ENCODE peak calls at places on chromosome X, in seven cellular contexts. C is GM12878, K is transverse colon, D is spleen, W is vagina, H is lower leg skin, G is uterus. F is an unnamed sample.

GRCh38 chrX:65601530-65602281 is 65.7 kb upstream of the MSN start:
- DNase-seq in C (no peak), K (peak; percentile 73), D (peak; percentile 87), W (no peak), H (peak; percentile 94), G (peak; percentile 76), F (peak; percentile 83)

GRCh38 chrX:49282647-49283011 is 13.0 kb downstream of the PPP1R3F start:
- DNase-seq in C (no peak), K (no peak), D (peak; percentile 30), W (no peak), H (peak; percentile 57), G (peak; percentile 42), F (no peak)

GRCh38 chrX:110006826-110007375 is 4.0 kb downstream of the TMEM164 start:
- DNase-seq in C (no peak), K (no peak), D (no peak), W (no peak), H (no peak), G (no peak), F (no peak)

GRCh38 chrX:71056857-71057256 is 11.3 kb downstream of the SNX12 start:
- DNase-seq in C (no peak), K (no peak), D (no peak), W (no peak), H (no peak), G (no peak), F (no peak)

GRCh38 chrX:22300130-22300529 is 27.4 kb downstream of the CBLL2 start:
- DNase-seq in C (no peak), K (no peak), D (no peak), W (no peak), H (no peak), G (peak; percentile 15), F (no peak)

GRCh38 chrX:39773923-39774803 is 323.6 kb downstream of the BCOR start:
- DNase-seq in C (no peak), K (no peak), D (peak; percentile 35), W (no peak), H (no peak), G (no peak), F (no peak)

GRCh38 chrX:31166832-31167231 is 95.0 kb upstream of the FTHL17 start:
- DNase-seq in C (no peak), K (no peak), D (no peak), W (no peak), H (no peak), G (no peak), F (no peak)

GRCh38 chrX:7889680-7890079 is 37.5 kb downstream of the PNPLA4 start:
- DNase-seq in C (no peak), K (no peak), D (no peak), W (no peak), H (no peak), G (no peak), F (no peak)

GRCh38 chrX:138745215-138745614 is 33.7 kb upstream of the FGF13 start:
- DNase-seq in C (peak; percentile 8), K (no peak), D (no peak), W (no peak), H (no peak), G (peak; percentile 15), F (no peak)

GRCh38 chrX:136170109-136170800 is 22.9 kb downstream of the FHL1 start:
- DNase-seq in C (no peak), K (no peak), D (no peak), W (no peak), H (no peak), G (peak; percentile 42), F (no peak)

GRCh38 chrX:144006811-144007210 is 122.9 kb downstream of the UBE2NL start:
- DNase-seq in C (no peak), K (no peak), D (no peak), W (no peak), H (no peak), G (no peak), F (no peak)

GRCh38 chrX:150664290-150664689 is 28.9 kb upstream of the MTMR1 start:
- DNase-seq in C (no peak), K (no peak), D (no peak), W (no peak), H (no peak), G (no peak), F (no peak)

GRCh38 chrX:40108959-40109287 is 11.2 kb upstream of the BCOR start:
- DNase-seq in C (no peak), K (peak; percentile 84), D (peak; percentile 88), W (no peak), H (peak; percentile 95), G (peak; percentile 84), F (peak; percentile 44)

GRCh38 chrX:110120025-110120424 is 117.1 kb downstream of the TMEM164 start:
- DNase-seq in C (no peak), K (no peak), D (no peak), W (no peak), H (no peak), G (no peak), F (no peak)

GRCh38 chrX:122439836-122440235 is 744.2 kb upstream of the GRIA3 start:
- DNase-seq in C (no peak), K (no peak), D (no peak), W (no peak), H (no peak), G (no peak), F (no peak)

GRCh38 chrX:41603591-41603990 is 85.2 kb upstream of the GPR34 start:
- DNase-seq in C (no peak), K (no peak), D (no peak), W (no peak), H (no peak), G (no peak), F (no peak)

GRCh38 chrX:72576161-72576896 is 3.7 kb upstream of the HDAC8 start:
- DNase-seq in C (no peak), K (no peak), D (no peak), W (no peak), H (no peak), G (no peak), F (no peak)

GRCh38 chrX:7987160-7987992 is 60.2 kb upstream of the PNPLA4 start:
- DNase-seq in C (peak; percentile 26), K (no peak), D (no peak), W (no peak), H (no peak), G (no peak), F (no peak)

GRCh38 chrX:101429934-101430333 is 21.9 kb downstream of the HNRNPH2 start:
- DNase-seq in C (no peak), K (no peak), D (no peak), W (no peak), H (no peak), G (no peak), F (no peak)

GRCh38 chrX:68693481-68694410 is 46.3 kb downstream of the STARD8 start:
- DNase-seq in C (no peak), K (peak; percentile 69), D (peak; percentile 87), W (no peak), H (peak; percentile 92), G (peak; percentile 80), F (peak; percentile 45)

GRCh38 chrX:50495616-50496015 is 25.0 kb upstream of the DGKK start:
- DNase-seq in C (no peak), K (no peak), D (no peak), W (no peak), H (no peak), G (no peak), F (no peak)

GRCh38 chrX:133185119-133185518 is 33.0 kb downstream of the TFDP3 start:
- DNase-seq in C (no peak), K (no peak), D (no peak), W (no peak), H (no peak), G (no peak), F (no peak)

GRCh38 chrX:56313308-56313707 is 81.2 kb downstream of the KLF8 start:
- DNase-seq in C (no peak), K (no peak), D (no peak), W (no peak), H (no peak), G (no peak), F (no peak)

GRCh38 chrX:153925739-153926593 is at the start of gene ARHGAP4:
- DNase-seq in C (no peak), K (no peak), D (peak; percentile 92), W (no peak), H (no peak), G (no peak), F (no peak)
- TF ChIP-seq POLR2A in C (peak; percentile 71), K (no peak), D (no peak), W (no peak), H (no peak), G (no peak), F (no peak)

DNA sequence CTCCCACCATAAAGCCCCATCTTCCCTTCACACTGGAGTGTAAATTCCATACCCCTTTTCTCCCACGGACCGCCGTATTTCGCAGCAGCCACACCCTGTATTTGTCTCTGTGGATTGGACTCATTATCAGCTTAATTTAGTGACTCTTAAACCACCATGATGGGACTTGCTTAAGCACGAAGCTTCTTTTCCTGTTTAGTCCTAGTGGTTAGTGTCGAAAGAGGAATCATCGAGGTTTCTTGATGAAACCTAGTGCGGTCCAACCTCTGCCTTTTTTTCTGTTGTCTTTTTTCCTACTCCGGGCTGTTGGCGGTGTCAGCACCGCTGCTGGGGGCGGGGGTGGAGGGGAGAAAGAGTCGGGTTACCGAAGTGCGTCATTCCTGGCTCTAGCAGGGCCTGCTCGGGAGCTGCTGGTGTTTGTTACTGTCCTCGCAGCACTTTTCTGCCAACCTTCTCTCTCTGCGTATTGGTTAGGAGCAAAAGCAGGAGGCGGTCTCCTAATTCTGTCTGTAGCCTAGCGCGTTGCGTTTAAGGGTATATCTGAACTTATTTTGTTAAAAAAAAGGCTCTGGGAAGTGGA is 1.4 kb downstream of the STAG2 start:
- DNase-seq in C (peak; percentile 68), K (peak; percentile 89), D (peak; percentile 92), W (no peak), H (peak; percentile 96), G (peak; percentile 95), F (peak; percentile 76)
- TF ChIP-seq POLR2A in C (peak; percentile 80), K (peak; percentile 85), D (no peak), W (peak; percentile 65), H (no peak), G (peak; percentile 76), F (peak; percentile 48)

GRCh38 chrX:128927363-128927762 is 595.9 kb downstream of the SMARCA1 start:
- DNase-seq in C (no peak), K (no peak), D (no peak), W (no peak), H (no peak), G (no peak), F (no peak)
- TF ChIP-seq POLR2A in C (no peak), K (no peak), D (no peak), W (no peak), H (no peak), G (no peak), F (no peak)

GRCh38 chrX:154530286-154530685 is 14.3 kb upstream of the FAM3A start:
- DNase-seq in C (no peak), K (no peak), D (no peak), W (no peak), H (no peak), G (no peak), F (no peak)
- TF ChIP-seq POLR2A in C (no peak), K (no peak), D (no peak), W (no peak), H (no peak), G (no peak), F (no peak)